ENCODE peak calls at places on chromosomes 13 and 19, in seven cellular contexts. L is adipocyte, F is GM23248, Q is IMR-90, U is MM.1S, O is kidney, K is fibroblast of lung. N is an unnamed sample. For H3K9me3, the result is how much of the 10 kb centered on the place peaks cover.

GRCh38 chr19:48061401-48062344 is 17.8 kb upstream of the CABP5 start:
- DNase-seq in L (no peak), F (no peak), Q (no peak), U (no peak), O (peak), K (no peak), N (no peak)

GRCh38 chr13:40578055-40578454 is 88.4 kb downstream of the FOXO1 start:
- DNase-seq in L (no peak), F (no peak), Q (no peak), U (no peak), O (no peak), K (no peak), N (no peak)

GRCh38 chr19:30371157-30371845 is 883 bp upstream of the ZNF536 start:
- DNase-seq in L (no peak), F (no peak), Q (no peak), U (no peak), O (no peak), K (no peak), N (no peak)

GRCh38 chr19:40806385-40807146 is 7.6 kb downstream of the EGLN2 start:
- DNase-seq in L (peak), F (peak), Q (peak), U (no peak), O (peak), K (peak), N (peak)

GRCh38 chr13:103952183-103952582 is 886.0 kb upstream of the SLC10A2 start:
- DNase-seq in L (no peak), F (peak), Q (no peak), U (no peak), O (no peak), K (no peak), N (no peak)

GRCh38 chr19:17590780-17591688 is 35.6 kb downstream of the COLGALT1 start:
- DNase-seq in L (no peak), F (peak), Q (no peak), U (no peak), O (no peak), K (no peak), N (no peak)

GRCh38 chr13:20550799-20551198 is 16.2 kb upstream of the IFT88 start:
- DNase-seq in L (no peak), F (no peak), Q (no peak), U (no peak), O (no peak), K (no peak), N (no peak)

GRCh38 chr19:17327654-17328516 is 6.8 kb downstream of the ANO8 start:
- DNase-seq in L (peak), F (no peak), Q (no peak), U (no peak), O (no peak), K (no peak), N (peak)

GRCh38 chr19:38918526-38918925 is 6.5 kb upstream of the CCER2 start:
- DNase-seq in L (no peak), F (no peak), Q (no peak), U (no peak), O (no peak), K (no peak), N (no peak)

GRCh38 chr13:111541752-111542529 is 221.5 kb downstream of the TEX29 start:
- DNase-seq in L (no peak), F (no peak), Q (no peak), U (no peak), O (peak), K (no peak), N (no peak)

GRCh38 chr13:77574076-77574475 is 38.6 kb downstream of the SCEL start:
- DNase-seq in L (no peak), F (no peak), Q (no peak), U (no peak), O (no peak), K (no peak), N (no peak)

GRCh38 chr19:51461723-51462161 is 3.5 kb upstream of the SIGLEC8 start:
- DNase-seq in L (no peak), F (no peak), Q (no peak), U (no peak), O (no peak), K (no peak), N (no peak)

GRCh38 chr13:29918845-29919244 is 68.4 kb upstream of the UBL3 start:
- DNase-seq in L (peak), F (peak), Q (peak), U (no peak), O (no peak), K (peak), N (no peak)

GRCh38 chr13:113297370-113297871 is 382 bp downstream of the LAMP1 start:
- DNase-seq in L (peak), F (peak), Q (no peak), U (peak), O (peak), K (peak), N (peak)

GRCh38 chr13:101398191-101398590 is 18.1 kb downstream of the NALCN start:
- DNase-seq in L (peak), F (peak), Q (peak), U (no peak), O (no peak), K (peak), N (no peak)

GRCh38 chr19:52603558-52604207 is 33.6 kb downstream of the ZNF701 start:
- DNase-seq in L (peak), F (peak), Q (peak), U (no peak), O (no peak), K (peak), N (no peak)

GRCh38 chr19:34555447-34555846 is 73.9 kb downstream of the WTIP start:
- DNase-seq in L (no peak), F (peak), Q (no peak), U (peak), O (no peak), K (no peak), N (peak)

DNA sequence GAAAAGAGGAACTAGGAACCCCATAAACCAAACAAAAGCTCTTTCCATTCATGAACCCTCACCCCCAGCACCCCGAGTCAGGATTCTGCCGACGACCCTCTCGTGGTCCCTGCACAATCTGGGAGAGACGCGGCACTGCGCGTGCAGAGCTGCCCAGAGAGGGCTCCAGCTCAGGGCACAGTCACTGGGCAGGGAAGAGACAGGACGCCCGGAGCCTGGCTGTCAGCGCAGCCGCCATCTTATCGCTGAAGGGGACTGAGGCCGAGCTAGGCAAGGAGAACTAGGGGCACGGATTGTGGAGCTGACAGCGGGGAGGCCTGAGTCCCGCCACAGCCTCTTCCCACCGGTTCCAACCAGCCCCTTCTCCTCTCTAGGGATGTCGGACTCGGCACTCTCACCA is 349 bp downstream of the ZNF98 start:
- DNase-seq in L (no peak), F (no peak), Q (no peak), U (no peak), O (no peak), K (no peak), N (no peak)
- H3K4me3 ChIP-seq in L (no peak), F (no peak), Q (no peak), U (no peak), O (peak), K (no peak), N (no peak)

GRCh38 chr19:13840751-13841338 is 36.1 kb upstream of the NANOS3 start:
- DNase-seq in L (peak), F (no peak), Q (no peak), U (no peak), O (no peak), K (no peak), N (no peak)

GRCh38 chr19:13838943-13839192 is 38.1 kb upstream of the NANOS3 start:
- DNase-seq in L (no peak), F (no peak), Q (no peak), U (no peak), O (peak), K (no peak), N (no peak)

GRCh38 chr19:13839193-13839937 is 37.6 kb upstream of the NANOS3 start:
- DNase-seq in L (peak), F (peak), Q (peak), U (peak), O (peak), K (peak), N (peak)

GRCh38 chr19:13841339-13842293 is 35.3 kb upstream of the NANOS3 start:
- DNase-seq in L (peak), F (peak), Q (no peak), U (peak), O (peak), K (peak), N (peak)

DNA sequence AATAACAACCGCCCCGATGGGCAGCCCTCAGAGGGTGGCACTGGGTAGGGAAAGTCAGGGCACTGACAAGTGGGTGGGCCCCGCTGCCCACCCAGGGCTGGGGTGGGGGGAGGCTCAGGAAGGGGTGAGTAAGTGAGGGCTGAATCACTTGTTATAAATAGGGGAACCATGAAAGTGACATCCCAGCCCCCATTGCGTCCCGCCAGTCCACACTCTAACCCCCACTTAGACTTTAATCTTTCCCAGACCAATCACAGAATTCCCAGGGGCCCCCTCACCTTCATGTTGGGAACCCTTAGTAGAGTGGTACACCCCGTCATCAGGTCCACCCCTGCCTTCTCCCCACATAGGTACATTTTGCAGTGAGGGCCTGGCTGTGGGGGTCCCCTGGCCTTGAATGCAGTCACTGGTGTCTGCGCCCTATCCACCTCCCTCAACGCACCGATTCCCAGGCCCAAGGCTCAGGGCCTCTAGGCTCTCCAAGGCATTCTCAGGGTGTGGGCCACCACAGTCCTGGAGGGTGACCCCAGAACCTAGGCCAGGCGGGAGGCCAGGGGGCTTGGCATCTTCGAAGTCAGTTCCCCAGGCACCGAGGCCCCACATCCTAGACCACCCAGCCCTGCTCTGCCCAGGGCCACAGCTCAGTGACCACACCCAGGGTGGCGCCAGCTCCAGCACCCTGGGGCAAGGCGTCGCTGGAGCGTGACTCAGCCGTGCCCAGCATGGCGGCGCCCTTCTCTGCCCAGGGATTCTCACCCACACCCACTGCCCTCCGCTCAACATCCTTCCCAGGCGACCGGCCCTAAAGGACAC is 36.8 kb upstream of the NANOS3 start:
- DNase-seq in L (peak), F (peak), Q (peak), U (no peak), O (peak), K (peak), N (peak)
- H3K9ac ChIP-seq in L (peak), F (peak), Q (peak), U (peak), O (peak), K (peak), N (peak)

GRCh38 chr19:15507068-15508034 is 974 bp upstream of the CYP4F22 start:
- DNase-seq in L (no peak), F (no peak), Q (no peak), U (no peak), O (peak), K (no peak), N (no peak)

GRCh38 chr19:15508035-15508710 is at the start of gene CYP4F22:
- DNase-seq in L (peak), F (no peak), Q (no peak), U (no peak), O (peak), K (no peak), N (no peak)

GRCh38 chr19:15501596-15501995 is 6.7 kb upstream of the CYP4F22 start:
- DNase-seq in L (no peak), F (no peak), Q (no peak), U (no peak), O (peak), K (no peak), N (no peak)

GRCh38 chr19:15502264-15502663 is 6.1 kb upstream of the CYP4F22 start:
- DNase-seq in L (no peak), F (no peak), Q (no peak), U (no peak), O (peak), K (no peak), N (no peak)

DNA sequence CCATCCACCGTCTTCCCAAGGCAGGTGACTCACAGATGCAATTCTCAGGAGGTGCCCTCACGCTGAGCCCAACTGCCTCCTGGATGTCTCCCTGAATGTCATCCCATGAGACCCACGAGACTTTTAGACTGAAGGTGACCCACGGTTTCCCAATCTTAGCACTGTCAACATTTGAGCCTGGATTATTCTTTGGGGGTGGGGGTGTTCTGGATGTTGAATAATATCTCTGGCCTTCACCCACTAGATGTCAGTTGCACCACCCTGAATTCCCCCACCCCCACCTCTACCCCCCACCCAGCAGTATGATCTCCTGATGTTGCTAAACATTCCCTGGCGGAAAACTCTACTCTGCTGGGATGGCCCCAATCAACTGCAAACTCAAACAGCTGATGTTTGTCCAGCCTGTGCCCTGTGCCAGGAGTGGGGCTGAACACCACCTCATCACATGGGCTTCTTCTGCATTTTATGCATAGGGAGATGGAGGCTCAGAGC is 2.2 kb upstream of the CYP4F22 start:
- DNase-seq in L (no peak), F (no peak), Q (no peak), U (no peak), O (peak), K (no peak), N (no peak)
- H3K9me3 ChIP-seq in L (under half), F (under half), Q (under half), U (under half), O (under half), K (under half), N (under half)

GRCh38 chr19:10516064-10516385 is 1.2 kb downstream of the S1PR5 start:
- DNase-seq in L (no peak), F (no peak), Q (no peak), U (no peak), O (no peak), K (no peak), N (no peak)
- H3K4me3 ChIP-seq in L (no peak), F (no peak), Q (no peak), U (no peak), O (no peak), K (no peak), N (no peak)

GRCh38 chr19:55276720-55277430 is 3.0 kb downstream of the HSPBP1 start:
- DNase-seq in L (no peak), F (no peak), Q (no peak), U (no peak), O (no peak), K (no peak), N (peak)
- H3K9ac ChIP-seq in L (no peak), F (no peak), Q (no peak), U (peak), O (no peak), K (no peak), N (peak)

DNA sequence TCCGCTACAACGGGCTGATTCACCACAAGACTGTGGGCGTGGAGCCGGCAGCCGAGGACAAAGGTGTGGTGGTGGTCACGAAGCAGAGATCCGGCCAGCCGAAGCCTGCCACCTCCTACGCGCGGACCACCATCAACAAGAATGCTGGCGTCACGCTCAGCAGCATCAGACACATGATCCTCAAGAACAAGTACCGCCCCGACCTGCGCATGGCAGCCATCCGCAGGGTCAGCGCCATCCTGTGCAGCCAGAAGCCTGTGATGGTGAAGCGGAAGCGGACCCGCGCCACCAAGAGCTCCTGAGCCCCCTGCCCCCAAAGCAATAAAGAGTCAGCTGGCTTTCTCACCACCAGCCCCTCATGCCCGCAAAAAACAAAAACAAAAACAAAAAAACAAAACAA is 34.4 kb downstream of the ZNF44 start:
- DNase-seq in L (no peak), F (no peak), Q (no peak), U (no peak), O (no peak), K (no peak), N (no peak)
- H3K9me3 ChIP-seq in L (half or more), F (under half), Q (under half), U (under half), O (under half), K (under half), N (under half)

GRCh38 chr13:94033830-94034642 is 445.4 kb downstream of the DCT start:
- DNase-seq in L (no peak), F (no peak), Q (peak), U (no peak), O (no peak), K (peak), N (no peak)
- H3K4me3 ChIP-seq in L (no peak), F (no peak), Q (no peak), U (no peak), O (no peak), K (no peak), N (no peak)

GRCh38 chr19:2612619-2613249 is 89.8 kb downstream of the GNG7 start:
- DNase-seq in L (no peak), F (no peak), Q (no peak), U (no peak), O (peak), K (no peak), N (no peak)
- H3K9ac ChIP-seq in L (no peak), F (no peak), Q (no peak), U (no peak), O (peak), K (no peak), N (no peak)

DNA sequence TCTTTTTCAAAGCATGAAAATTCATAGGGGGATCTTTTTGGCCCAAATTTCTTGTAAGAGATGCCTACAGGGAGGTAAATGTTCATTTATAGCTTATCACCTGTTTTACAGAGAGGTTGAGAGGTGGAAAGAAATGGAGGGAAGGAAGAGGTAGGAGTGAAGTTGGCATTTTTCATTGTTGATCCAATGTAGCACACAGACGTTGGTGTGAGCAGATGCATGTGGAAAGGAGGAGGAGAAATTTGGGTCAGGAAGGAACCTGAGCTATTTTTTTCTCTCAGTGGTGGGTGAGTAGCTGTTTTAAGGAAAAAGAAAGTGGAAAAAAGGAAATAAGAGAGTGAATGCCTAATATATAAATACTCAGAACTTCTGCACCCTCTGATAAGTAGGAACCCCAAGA is 9.9 kb upstream of the SMIM17 start:
- DNase-seq in L (no peak), F (no peak), Q (no peak), U (no peak), O (no peak), K (no peak), N (no peak)
- H3K9me3 ChIP-seq in L (under half), F (under half), Q (under half), U (under half), O (under half), K (under half), N (half or more)

GRCh38 chr19:33359581-33359980 is 13.9 kb upstream of the CEBPG start:
- DNase-seq in L (no peak), F (no peak), Q (no peak), U (no peak), O (no peak), K (no peak), N (no peak)
- H3K4me3 ChIP-seq in L (no peak), F (no peak), Q (no peak), U (no peak), O (no peak), K (no peak), N (no peak)